ENCODE peak calls at places on chromosomes 4 and X, in four cellular contexts. B is sigmoid colon, I is GM06990, R is ovary. F is an unnamed sample.

GRCh38 chr4:54643172-54643571 is 14.6 kb upstream of the KIT start:
- DNase-seq in I (no peak), R (no peak), B (no peak), F (no peak)

GRCh38 chr4:9916346-9916745 is 105.0 kb downstream of the SLC2A9 start:
- DNase-seq in R (no peak), B (no peak), I (no peak), F (no peak)

GRCh38 chr4:179624768-179625181 is 2182.5 kb upstream of the AGA start:
- DNase-seq in B (no peak), R (no peak), I (no peak), F (no peak)

GRCh38 chrX:54530358-54530900 is 410 bp downstream of the GNL3L start:
- DNase-seq in B (no peak), I (no peak), R (no peak), F (no peak)

GRCh38 chr4:110540606-110541440 is 64.9 kb downstream of the ENPEP start:
- DNase-seq in R (no peak), I (no peak), B (no peak), F (no peak)

GRCh38 chr4:174349156-174349555 is 65.4 kb downstream of the CEP44 start:
- DNase-seq in R (no peak), B (no peak), I (no peak), F (no peak)

GRCh38 chrX:119579414-119579813 is 5.1 kb downstream of the UBE2A start:
- DNase-seq in R (no peak), B (no peak), I (peak), F (no peak)

GRCh38 chr4:142095886-142096605 is 459.7 kb downstream of the IL15 start:
- DNase-seq in I (no peak), B (peak), R (peak), F (no peak)

GRCh38 chr4:150363721-150364688 is 217.9 kb upstream of the MAB21L2 start:
- DNase-seq in I (no peak), R (no peak), B (no peak), F (no peak)

GRCh38 chrX:110646386-110646785 is 149.2 kb downstream of the CHRDL1 start:
- DNase-seq in B (no peak), I (no peak), R (no peak), F (no peak)

GRCh38 chr4:86038037-86038436 is 321.8 kb downstream of the MAPK10 start:
- DNase-seq in R (no peak), B (no peak), I (no peak), F (no peak)

GRCh38 chr4:89347363-89347762 is 39.8 kb upstream of the GPRIN3 start:
- DNase-seq in I (no peak), R (no peak), B (no peak), F (no peak)

GRCh38 chr4:123398151-123398802 is 1.7 kb downstream of the SPRY1 start:
- DNase-seq in R (peak), B (peak), I (peak), F (peak)

GRCh38 chr4:185810746-185811508 is 1.1 kb downstream of the SORBS2 start:
- DNase-seq in B (no peak), R (no peak), I (no peak), F (no peak)

GRCh38 chr4:56817840-56818491 is 3.5 kb downstream of the SPINK2 start:
- DNase-seq in B (no peak), R (no peak), I (peak), F (no peak)

GRCh38 chr4:111678466-111678865 is 466.8 kb upstream of the FAM241A start:
- DNase-seq in I (no peak), R (no peak), B (no peak), F (no peak)

GRCh38 chr4:610411-611261 is 14.7 kb upstream of the PDE6B start:
- DNase-seq in B (no peak), R (no peak), I (no peak), F (peak)

GRCh38 chr4:52892880-52893279 is 30.8 kb downstream of the RASL11B start:
- DNase-seq in B (no peak), I (no peak), R (no peak), F (no peak)

GRCh38 chr4:87073570-87074470 is 139.0 kb downstream of the AFF1 start:
- DNase-seq in R (no peak), B (peak), I (peak), F (no peak)

GRCh38 chrX:153649915-153650782 is 3.1 kb downstream of the DUSP9 start:
- DNase-seq in R (peak), I (no peak), B (peak), F (no peak)

GRCh38 chrX:1468250-1468772 is 15.6 kb upstream of the ASMTL start:
- DNase-seq in I (peak), R (no peak), B (peak), F (peak)

GRCh38 chr4:153156263-153156662 is 48.0 kb upstream of the TRIM2 start:
- DNase-seq in B (no peak), R (no peak), I (no peak), F (no peak)

GRCh38 chr4:165079476-165079875 is 25.8 kb downstream of the TRIM75 start:
- DNase-seq in I (no peak), R (no peak), B (no peak), F (no peak)

GRCh38 chr4:101527186-101527585 is 179.9 kb upstream of the PPP3CA start:
- DNase-seq in R (no peak), B (no peak), I (peak), F (no peak)

GRCh38 chrX:80876877-80877276 is 67.2 kb upstream of the BRWD3 start:
- DNase-seq in R (no peak), B (no peak), I (peak), F (no peak)
- TF ChIP-seq CTCF in R (no peak), B (no peak), I (peak), F (peak)

GRCh38 chr4:6574747-6575502 is at the start of gene MAN2B2:
- DNase-seq in B (peak), I (peak), R (peak), F (peak)
- TF ChIP-seq CTCF in B (no peak), I (no peak), R (no peak), F (peak)

GRCh38 chr4:77430847-77431246 is 174.8 kb upstream of the CXCL13 start:
- DNase-seq in B (no peak), R (no peak), I (no peak), F (no peak)

GRCh38 chr4:77433102-77433733 is 172.4 kb upstream of the CXCL13 start:
- DNase-seq in B (no peak), R (no peak), I (peak), F (no peak)

GRCh38 chr4:77437079-77437478 is 168.5 kb upstream of the CXCL13 start:
- DNase-seq in R (no peak), I (no peak), B (no peak), F (no peak)

GRCh38 chr4:77434299-77435092 is 171.1 kb upstream of the CXCL13 start:
- DNase-seq in I (no peak), B (no peak), R (peak), F (no peak)

DNA sequence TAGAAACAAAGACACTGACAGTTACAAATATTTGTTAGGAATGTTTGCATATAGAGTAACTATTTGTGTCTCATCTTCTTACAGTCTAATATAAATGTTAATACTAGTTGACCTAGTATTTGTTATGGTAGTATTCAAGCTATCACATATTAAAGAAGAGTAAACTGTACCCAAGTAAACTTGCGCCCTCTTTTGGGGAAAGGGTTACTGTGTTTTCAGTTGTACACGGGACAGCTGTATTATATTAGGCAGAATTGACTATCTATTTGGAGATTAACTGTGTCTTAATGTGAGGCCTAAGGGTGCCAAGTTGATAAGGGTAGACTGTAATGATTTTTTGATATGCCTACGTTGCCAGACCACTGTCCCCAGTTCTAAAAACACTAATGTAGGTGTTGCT is 172.9 kb upstream of the CXCL13 start:
- DNase-seq in R (no peak), I (no peak), B (no peak), F (no peak)
- TF ChIP-seq CTCF in R (no peak), I (peak), B (no peak), F (no peak)

GRCh38 chr4:25795566-25796454 is 67.0 kb downstream of the SEL1L3 start:
- DNase-seq in B (no peak), I (no peak), R (no peak), F (no peak)
- TF ChIP-seq CTCF in B (no peak), I (no peak), R (no peak), F (no peak)

DNA sequence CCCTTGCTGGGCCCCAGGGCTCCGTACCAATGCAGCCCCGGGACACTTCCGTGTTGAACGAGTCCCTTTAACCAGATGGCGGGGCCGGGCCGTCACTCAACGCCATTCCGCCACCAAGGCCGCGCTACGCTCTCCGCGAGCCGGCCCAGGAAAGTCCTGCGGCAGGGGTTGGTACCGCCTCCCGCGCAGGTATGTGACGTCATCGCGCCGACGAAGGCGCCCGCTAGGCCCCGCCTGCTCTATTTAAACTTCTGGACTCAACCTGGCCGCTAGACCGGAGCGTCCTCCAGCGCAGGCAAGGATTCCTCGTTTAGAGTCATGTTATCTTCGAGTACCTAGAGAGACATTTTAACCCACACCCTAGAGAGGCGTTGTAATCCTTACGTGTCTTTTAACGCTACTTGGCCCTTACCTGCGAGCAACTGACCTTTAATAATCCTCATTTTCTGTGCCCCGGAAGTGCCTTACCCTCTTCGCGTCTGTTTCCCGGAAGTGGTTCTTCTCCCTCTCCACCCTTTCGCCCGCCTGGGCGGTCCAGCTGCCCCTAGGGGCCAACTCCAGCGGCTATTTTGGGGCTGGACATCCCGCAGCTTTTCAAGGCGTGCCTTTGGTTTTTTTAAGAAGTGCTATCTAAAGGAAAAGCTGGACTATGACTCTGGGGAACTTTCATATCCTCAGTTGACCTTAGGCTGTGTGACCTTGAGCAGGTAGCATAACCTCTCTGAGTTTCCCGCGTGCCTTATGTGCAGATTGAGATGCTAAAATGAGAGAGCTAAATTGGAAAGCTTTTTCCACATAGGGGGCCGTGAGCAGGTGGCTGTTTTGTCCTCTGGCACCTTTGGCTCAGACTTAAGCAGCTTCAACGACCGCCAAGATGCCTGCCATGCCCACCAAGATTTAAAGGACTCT is at the start of gene PNPLA4:
- DNase-seq in I (peak), B (peak), R (peak), F (peak)
- TF ChIP-seq CTCF in I (peak), B (no peak), R (no peak), F (no peak)

F was measured in osteocyte.